ENCODE peak calls at places on chromosomes 16 and 17, in five cellular contexts. X is H1, A is GM12878, B is K562, G is HepG2. V is an unnamed sample.

GRCh38 chr16:14205666-14206065 is 134.5 kb downstream of the MRTFB start:
- DNase-seq in G (no peak), B (no peak), A (no peak), X (no peak), V (no peak)

GRCh38 chr16:23949630-23950290 is 114.0 kb downstream of the PRKCB start:
- DNase-seq in G (no peak), A (peak), X (no peak), B (no peak), V (no peak)

GRCh38 chr17:68599091-68599872 is 1.9 kb downstream of the FAM20A start:
- DNase-seq in G (no peak), A (no peak), X (no peak), B (no peak), V (no peak)

GRCh38 chr16:12096162-12096781 is 119.7 kb downstream of the SNX29 start:
- DNase-seq in G (no peak), X (no peak), B (no peak), A (no peak), V (no peak)

GRCh38 chr16:14608604-14609003 is 21.5 kb downstream of the PARN start:
- DNase-seq in X (no peak), A (no peak), B (no peak), G (peak), V (no peak)

GRCh38 chr17:14019186-14019956 is 49.9 kb upstream of the COX10 start:
- DNase-seq in A (no peak), G (no peak), X (no peak), B (peak), V (no peak)

GRCh38 chr16:88911148-88911945 is 44.9 kb upstream of the PABPN1L start:
- DNase-seq in X (no peak), A (no peak), G (no peak), B (no peak), V (no peak)

GRCh38 chr17:30552994-30553565 is 75.9 kb downstream of the GOSR1 start:
- DNase-seq in G (no peak), B (no peak), A (no peak), X (no peak), V (no peak)

GRCh38 chr17:58020401-58020800 is 13.4 kb upstream of the SRSF1 start:
- DNase-seq in G (no peak), X (no peak), B (no peak), A (no peak), V (no peak)

GRCh38 chr16:15404792-15405191 is 9.2 kb downstream of the MPV17L start:
- DNase-seq in G (no peak), X (no peak), B (no peak), A (no peak), V (peak)

GRCh38 chr16:24773771-24774427 is 44.4 kb downstream of the TNRC6A start:
- DNase-seq in X (no peak), G (no peak), B (peak), A (no peak), V (no peak)

GRCh38 chr17:27323538-27324212 is 29.8 kb downstream of the WSB1 start:
- DNase-seq in A (no peak), G (peak), X (no peak), B (peak), V (no peak)

GRCh38 chr16:72837846-72838661 is 209.9 kb downstream of the ZFHX3 start:
- DNase-seq in G (no peak), X (no peak), A (no peak), B (no peak), V (no peak)

GRCh38 chr17:64019486-64020067 is 856 bp downstream of the ICAM2 start:
- DNase-seq in A (peak), X (no peak), G (no peak), B (no peak), V (no peak)

GRCh38 chr16:78425957-78426590 is 326.6 kb downstream of the WWOX start:
- DNase-seq in X (no peak), A (no peak), B (no peak), G (no peak), V (no peak)

GRCh38 chr17:5468075-5468473 is 708 bp downstream of the DHX33 start:
- DNase-seq in B (peak), X (no peak), A (no peak), G (no peak), V (no peak)

GRCh38 chr17:57555636-57556175 is 189.4 kb downstream of the CCDC182 start:
- DNase-seq in A (no peak), B (no peak), X (no peak), G (no peak), V (no peak)

GRCh38 chr16:75053791-75054555 is 55.1 kb downstream of the ZNRF1 start:
- DNase-seq in A (no peak), G (peak), X (no peak), B (peak), V (no peak)

GRCh38 chr17:77215281-77215680 is 74.5 kb downstream of the SEC14L1 start:
- DNase-seq in A (no peak), X (no peak), B (no peak), G (no peak), V (no peak)

GRCh38 chr17:77213778-77214132 is 73.0 kb downstream of the SEC14L1 start:
- DNase-seq in G (no peak), B (no peak), A (no peak), X (no peak), V (no peak)

GRCh38 chr17:77212833-77213777 is 72.3 kb downstream of the SEC14L1 start:
- DNase-seq in X (no peak), G (no peak), B (no peak), A (no peak), V (no peak)

GRCh38 chr17:77214328-77214727 is 73.6 kb downstream of the SEC14L1 start:
- DNase-seq in B (no peak), G (no peak), X (no peak), A (no peak), V (no peak)

GRCh38 chr17:77214743-77215142 is 74.0 kb downstream of the SEC14L1 start:
- DNase-seq in X (peak), A (no peak), G (peak), B (no peak), V (peak)
- TF ChIP-seq CTCF in X (peak), A (peak), G (peak), B (peak), V (peak)

GRCh38 chr16:55868137-55868536 is 7.0 kb downstream of the CES5A start:
- DNase-seq in B (no peak), X (no peak), A (no peak), G (no peak), V (no peak)
- TF ChIP-seq KDM1A in B (no peak), X (no peak), A (no peak), G (no peak), V (no peak)

GRCh38 chr17:49692751-49693150 is 14.9 kb upstream of the SPOP start:
- DNase-seq in X (no peak), A (no peak), B (no peak), G (no peak), V (no peak)

GRCh38 chr17:49696233-49696761 is 11.5 kb downstream of the SLC35B1 start:
- DNase-seq in B (no peak), A (peak), G (no peak), X (no peak), V (no peak)

GRCh38 chr17:49695698-49696232 is 12.0 kb downstream of the SLC35B1 start:
- DNase-seq in X (no peak), G (no peak), B (no peak), A (no peak), V (no peak)

GRCh38 chr17:49698005-49698404 is 9.8 kb downstream of the SLC35B1 start:
- DNase-seq in G (no peak), B (no peak), X (no peak), A (no peak), V (no peak)

DNA sequence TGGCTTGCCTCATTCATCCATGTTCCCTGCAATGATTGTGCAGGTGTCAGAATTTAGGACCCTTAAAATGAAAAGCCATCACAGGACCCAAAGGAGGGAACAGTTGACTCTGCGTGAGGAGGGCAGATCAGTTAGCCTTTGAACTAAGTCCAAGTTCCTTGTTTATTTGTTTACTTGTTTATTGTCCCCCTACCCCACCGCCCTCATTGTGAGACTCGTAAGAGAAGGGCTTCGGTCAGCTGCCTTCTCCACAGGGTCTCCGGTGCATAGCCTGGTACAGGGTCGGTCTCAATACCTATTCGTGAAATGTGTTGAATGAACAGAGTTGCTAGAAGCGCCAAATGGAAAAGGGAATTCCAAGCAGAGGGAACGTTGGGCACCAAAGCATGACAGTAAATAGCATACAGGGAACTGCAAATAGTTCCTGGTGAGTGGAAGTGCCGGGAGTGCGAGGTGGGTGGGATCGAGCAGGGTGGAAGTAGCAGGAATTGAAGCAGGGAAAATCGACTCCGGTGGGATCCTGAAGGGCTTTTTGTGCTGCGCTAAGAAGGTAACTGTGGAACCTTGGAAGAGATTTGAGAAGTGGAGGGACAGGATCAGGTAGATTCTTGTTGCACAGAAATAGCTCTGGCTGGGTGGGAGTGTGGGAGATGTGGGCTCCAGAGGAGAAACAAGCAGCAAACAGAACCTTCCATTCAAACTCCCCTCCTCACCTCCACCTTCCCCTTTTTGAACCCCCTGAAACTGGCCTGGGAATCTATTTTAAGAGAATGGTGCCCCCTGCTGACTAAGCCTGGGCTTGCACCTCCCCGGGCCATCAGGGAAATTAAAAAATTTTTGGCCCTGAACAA is 12.7 kb downstream of the SLC35B1 start:
- DNase-seq in A (no peak), G (peak), B (peak), X (no peak), V (peak)
- TF ChIP-seq CTCF in A (peak), G (peak), B (peak), X (peak), V (peak)

GRCh38 chr16:67392301-67393059 is 818 bp downstream of the TPPP3 start:
- DNase-seq in X (no peak), B (no peak), A (no peak), G (no peak), V (no peak)
- TF ChIP-seq KDM1A in X (no peak), B (no peak), A (no peak), G (no peak), V (no peak)

GRCh38 chr17:37413875-37414519 is 7.3 kb downstream of the TADA2A start:
- DNase-seq in A (no peak), X (no peak), B (peak), G (no peak), V (no peak)
- TF ChIP-seq CTCF in A (no peak), X (peak), B (peak), G (no peak), V (peak)

GRCh38 chr17:66737524-66737923 is 97.4 kb upstream of the CACNG5 start:
- DNase-seq in B (no peak), X (peak), A (no peak), G (no peak), V (no peak)
- TF ChIP-seq KDM1A in B (no peak), X (no peak), A (no peak), G (no peak), V (no peak)

GRCh38 chr16:54237-54581 is 581 bp downstream of the SNRNP25 start:
- DNase-seq in X (no peak), G (no peak), B (no peak), A (no peak), V (no peak)

GRCh38 chr16:58491-59439 is 5.1 kb downstream of the SNRNP25 start:
- DNase-seq in X (no peak), G (no peak), B (no peak), A (no peak), V (no peak)

GRCh38 chr16:55571-56136 is 2.0 kb downstream of the SNRNP25 start:
- DNase-seq in A (no peak), X (no peak), G (no peak), B (no peak), V (no peak)

GRCh38 chr16:57711-58110 is 4.1 kb downstream of the SNRNP25 start:
- DNase-seq in B (no peak), A (no peak), G (no peak), X (no peak), V (no peak)

DNA sequence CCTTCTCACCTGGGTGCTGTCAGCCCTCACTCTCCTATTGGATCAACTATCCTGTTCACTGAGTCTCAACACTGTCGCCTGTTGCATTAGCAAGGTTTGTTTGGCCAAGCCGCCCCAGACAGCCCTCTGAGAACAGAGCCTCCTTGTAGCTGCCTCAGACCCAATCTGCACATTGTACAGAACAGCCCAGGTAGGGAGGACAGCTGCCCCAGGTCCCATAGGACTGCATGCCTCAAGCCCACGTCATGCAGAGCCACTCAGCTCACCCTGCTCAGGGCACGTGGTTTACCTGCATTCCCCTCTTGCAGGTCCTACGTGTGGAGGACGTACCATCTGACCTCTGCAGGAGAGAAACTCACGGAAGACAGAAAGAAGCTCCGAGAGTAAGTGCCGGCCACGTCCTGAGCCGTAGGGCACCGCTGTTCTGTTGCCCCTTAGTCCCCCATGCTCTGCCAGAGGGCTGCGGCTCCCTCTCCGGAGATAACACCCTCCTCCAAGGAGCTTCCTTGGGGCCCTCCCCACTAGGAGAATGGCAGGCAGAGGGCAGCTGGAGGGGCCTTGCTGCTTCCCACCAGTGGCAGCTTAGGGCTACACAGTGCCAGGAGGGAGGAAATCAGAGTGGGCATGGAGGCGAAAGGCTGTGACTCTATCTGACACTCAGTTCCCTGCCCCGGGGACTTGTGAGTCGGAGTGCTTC is 2.8 kb downstream of the SNRNP25 start:
- DNase-seq in A (no peak), X (no peak), G (no peak), B (no peak), V (no peak)
- TF ChIP-seq CTCF in A (no peak), X (no peak), G (no peak), B (no peak), V (no peak)

V was measured in A549.